ENCODE peak calls at places on chromosomes 4 and X, in seven cellular contexts. T, G, V, E, Z, W and S are unnamed samples.
A peak's percentile ranks its signal among the peaks of the same experiment; 100 is the strongest.

GRCh38 chr4:52250124-52250523 is 199.0 kb downstream of the SPATA18 start:
- DNase-seq in T (no peak), G (no peak), V (no peak), E (no peak), Z (no peak), W (no peak), S (no peak)

GRCh38 chr4:25951390-25951952 is 37.5 kb downstream of the SMIM20 start:
- DNase-seq in T (no peak), G (no peak), V (no peak), E (no peak), Z (no peak), W (no peak), S (no peak)

GRCh38 chr4:52317361-52317879 is 266.3 kb downstream of the SPATA18 start:
- DNase-seq in T (no peak), G (no peak), V (no peak), E (no peak), Z (no peak), W (no peak), S (no peak)

GRCh38 chr4:5660185-5660584 is 48.2 kb downstream of the EVC2 start:
- DNase-seq in T (no peak), G (no peak), V (no peak), E (no peak), Z (no peak), W (no peak), S (no peak)

GRCh38 chr4:16225139-16225538 is 1.1 kb downstream of the TAPT1 start:
- DNase-seq in T (no peak), G (no peak), V (no peak), E (no peak), Z (no peak), W (no peak), S (no peak)

GRCh38 chrX:80876877-80877276 is 67.2 kb upstream of the BRWD3 start:
- DNase-seq in T (no peak), G (peak; percentile 12), V (peak; percentile 13), E (no peak), Z (no peak), W (no peak), S (no peak)

GRCh38 chr4:101973331-101973730 is 182.8 kb downstream of the BANK1 start:
- DNase-seq in T (no peak), G (no peak), V (no peak), E (no peak), Z (no peak), W (no peak), S (no peak)

GRCh38 chr4:100632163-100632562 is 114.3 kb upstream of the EMCN start:
- DNase-seq in T (no peak), G (no peak), V (no peak), E (no peak), Z (no peak), W (no peak), S (no peak)

GRCh38 chrX:107573016-107573415 is 55.3 kb upstream of the PRPS1 start:
- DNase-seq in T (no peak), G (no peak), V (no peak), E (no peak), Z (no peak), W (no peak), S (no peak)

GRCh38 chr4:15451181-15451865 is 18.4 kb upstream of the CC2D2A start:
- DNase-seq in T (no peak), G (no peak), V (no peak), E (peak; percentile 57), Z (no peak), W (no peak), S (no peak)

GRCh38 chrX:37075892-37076595 is 67.9 kb downstream of the FAM47C start:
- DNase-seq in T (no peak), G (no peak), V (no peak), E (no peak), Z (no peak), W (no peak), S (no peak)

GRCh38 chr4:20266215-20267082 is 14.7 kb downstream of the SLIT2 start:
- DNase-seq in T (no peak), G (no peak), V (no peak), E (no peak), Z (no peak), W (no peak), S (no peak)

GRCh38 chrX:11881485-11882170 is 123.6 kb downstream of the MSL3 start:
- DNase-seq in T (no peak), G (no peak), V (no peak), E (no peak), Z (peak; percentile 10), W (no peak), S (no peak)

GRCh38 chr4:10694151-10694825 is 9.7 kb upstream of the CLNK start:
- DNase-seq in T (no peak), G (no peak), V (no peak), E (no peak), Z (no peak), W (no peak), S (no peak)

GRCh38 chr4:18914182-18914581 is 892.6 kb upstream of the LCORL start:
- DNase-seq in T (no peak), G (no peak), V (no peak), E (no peak), Z (no peak), W (no peak), S (no peak)

GRCh38 chr4:168434993-168435392 is 45.3 kb downstream of the DDX60L start:
- DNase-seq in T (no peak), G (no peak), V (no peak), E (no peak), Z (no peak), W (no peak), S (no peak)

GRCh38 chr4:168432419-168433146 is 47.7 kb downstream of the DDX60L start:
- DNase-seq in T (no peak), G (no peak), V (no peak), E (no peak), Z (no peak), W (no peak), S (no peak)

GRCh38 chr4:168437192-168437938 is 42.9 kb downstream of the DDX60L start:
- DNase-seq in T (no peak), G (no peak), V (no peak), E (no peak), Z (no peak), W (no peak), S (no peak)

DNA sequence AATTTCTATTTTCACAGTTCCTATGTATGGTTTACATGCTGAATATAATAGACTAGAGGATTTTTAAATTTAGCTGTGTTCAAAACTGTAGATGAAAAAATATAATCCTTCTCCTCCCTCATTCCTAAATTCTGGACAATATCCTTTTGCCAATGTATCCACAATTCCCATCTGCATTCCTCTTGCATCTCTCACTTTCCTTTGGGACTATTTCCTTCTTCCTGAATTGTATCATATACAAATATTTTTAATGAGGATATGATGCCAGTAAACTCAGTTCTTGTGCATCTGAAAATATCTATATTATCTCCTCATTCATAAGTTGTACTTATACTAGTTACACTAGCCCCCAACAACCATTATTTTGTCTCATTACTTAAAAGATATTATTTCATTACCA is 46.7 kb downstream of the DDX60L start:
- DNase-seq in T (no peak), G (no peak), V (no peak), E (no peak), Z (no peak), W (no peak), S (no peak)
- H3K27ac ChIP-seq in T (no peak overlapping the region), G (no peak overlapping the region), V (no peak overlapping the region), E (no peak overlapping the region), Z (no peak overlapping the region), W (no peak overlapping the region), S (no peak overlapping the region)

GRCh38 chr4:110636231-110636676 is 13.4 kb upstream of the PITX2 start:
- DNase-seq in T (no peak), G (no peak), V (peak; percentile 23), E (no peak), Z (no peak), W (no peak), S (no peak)
- TF ChIP-seq POLR2AphosphoS5 in T (no peak), G (no peak), V (no peak), E (no peak), Z (no peak), W (no peak), S (no peak)

DNA sequence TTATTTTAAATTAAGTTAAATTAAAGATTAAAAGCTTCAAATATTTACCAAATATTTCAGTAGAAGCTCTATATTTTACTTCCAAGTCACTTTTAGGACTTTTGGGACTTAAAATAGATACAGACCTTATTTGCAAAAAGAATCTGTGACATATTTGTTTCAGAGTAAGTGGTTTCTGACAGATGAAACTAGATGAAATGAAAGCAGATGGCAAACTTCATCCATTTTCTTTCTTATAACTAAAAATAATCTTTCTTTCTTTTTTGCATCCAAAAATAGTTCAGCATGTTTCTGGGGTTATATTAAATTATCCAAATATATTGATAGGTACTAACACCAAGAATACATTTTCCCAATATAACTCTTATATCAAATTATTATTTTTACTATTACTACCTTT is 6.6 kb upstream of the UTP3 start:
- DNase-seq in T (no peak), G (no peak), V (no peak), E (no peak), Z (no peak), W (no peak), S (no peak)
- H3K27ac ChIP-seq in T (peak overlapping the region; percentile 13), G (no peak overlapping the region), V (no peak overlapping the region), E (no peak overlapping the region), Z (no peak overlapping the region), W (no peak overlapping the region), S (no peak overlapping the region)

DNA sequence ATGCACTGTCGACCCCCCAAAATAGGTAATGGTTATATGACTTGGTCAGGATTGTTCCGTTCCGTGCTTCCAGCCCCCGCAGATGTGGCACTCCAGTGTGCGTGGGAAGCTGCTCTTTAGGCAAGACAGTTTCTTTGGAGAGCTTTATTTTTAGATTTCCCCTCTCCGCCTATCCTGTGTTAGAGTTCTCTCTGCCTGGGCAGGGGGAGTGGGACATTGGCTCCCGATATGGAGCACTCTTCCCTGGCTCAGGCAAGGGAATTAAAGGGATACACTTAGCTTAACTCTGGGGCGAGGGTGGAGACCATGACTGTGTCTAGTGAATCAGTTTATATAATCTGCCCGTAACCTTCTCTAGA is 36.0 kb downstream of the DLG3 start:
- DNase-seq in T (no peak), G (no peak), V (no peak), E (no peak), Z (no peak), W (no peak), S (no peak)
- TF ChIP-seq POLR2AphosphoS5 in T (no peak), G (no peak), V (no peak), E (no peak), Z (no peak), W (no peak), S (no peak)

DNA sequence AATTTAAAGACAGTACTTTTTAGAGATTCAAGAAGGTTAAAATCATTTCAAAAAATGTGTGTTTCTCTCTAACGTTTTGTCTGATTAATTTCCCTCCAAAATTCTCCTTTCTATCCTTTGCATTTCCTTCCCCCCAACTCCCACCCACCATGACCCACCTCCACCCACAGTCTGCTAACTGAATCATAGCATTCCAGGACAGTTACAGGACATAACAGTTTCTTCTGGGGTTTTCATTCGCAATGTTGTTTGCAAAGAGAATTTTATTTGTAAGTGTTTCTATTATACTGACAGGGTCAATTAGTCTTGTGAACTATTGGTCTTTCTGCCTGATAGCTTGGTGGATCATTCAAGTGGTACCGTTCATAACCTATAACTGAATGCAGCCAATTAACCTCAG is 53.7 kb downstream of the ANAPC10 start:
- DNase-seq in T (no peak), G (no peak), V (no peak), E (no peak), Z (no peak), W (no peak), S (no peak)
- H3K27ac ChIP-seq in T (no peak overlapping the region), G (no peak overlapping the region), V (no peak overlapping the region), E (no peak overlapping the region), Z (no peak overlapping the region), W (no peak overlapping the region), S (no peak overlapping the region)